ENCODE peak calls at places on chromosome 3, in five cellular contexts. V is testis, W is Peyer's patch, F is gastrocnemius medialis, L is heart left ventricle. E is an unnamed sample.

GRCh38 chr3:188627652-188628051 is 473.7 kb downstream of the LPP start:
- DNase-seq in V (no peak), W (no peak), F (no peak), L (no peak), E (no peak)

GRCh38 chr3:185470323-185470722 is 28.5 kb downstream of the TMEM41A start:
- DNase-seq in V (no peak), W (no peak), F (no peak), L (no peak), E (no peak)

GRCh38 chr3:190366145-190366544 is 21.8 kb upstream of the CLDN16 start:
- DNase-seq in V (no peak), W (no peak), F (no peak), L (no peak), E (no peak)

GRCh38 chr3:43171770-43172169 is 65.9 kb upstream of the POMGNT2 start:
- DNase-seq in V (no peak), W (no peak), F (no peak), L (no peak), E (no peak)

GRCh38 chr3:8621872-8622271 is 22.7 kb downstream of the SSUH2 start:
- DNase-seq in V (no peak), W (no peak), F (peak), L (no peak), E (no peak)

GRCh38 chr3:109325657-109326056 is 9.3 kb upstream of the DPPA2 start:
- DNase-seq in V (no peak), W (no peak), F (no peak), L (no peak), E (peak)

GRCh38 chr3:55180936-55181535 is 253.2 kb upstream of the LRTM1 start:
- DNase-seq in V (peak), W (no peak), F (no peak), L (no peak), E (no peak)

GRCh38 chr3:115275897-115276296 is 128.8 kb upstream of the ZBTB20 start:
- DNase-seq in V (no peak), W (no peak), F (no peak), L (no peak), E (no peak)

GRCh38 chr3:112074616-112075497 is 11.3 kb upstream of the C3orf52 start:
- DNase-seq in V (no peak), W (peak), F (no peak), L (no peak), E (peak)

GRCh38 chr3:43087249-43087776 is 18.6 kb downstream of the POMGNT2 start:
- DNase-seq in V (no peak), W (no peak), F (no peak), L (no peak), E (no peak)

GRCh38 chr3:155193868-155194267 is 99.6 kb downstream of the STRIT1 start:
- DNase-seq in V (no peak), W (no peak), F (peak), L (no peak), E (no peak)

GRCh38 chr3:27095588-27096222 is 273.5 kb downstream of the NEK10 start:
- DNase-seq in V (no peak), W (no peak), F (no peak), L (no peak), E (no peak)

GRCh38 chr3:193314161-193314560 is 64.4 kb downstream of the ATP13A5 start:
- DNase-seq in V (no peak), W (no peak), F (no peak), L (no peak), E (no peak)

GRCh38 chr3:16840111-16840444 is 44.7 kb upstream of the PLCL2 start:
- DNase-seq in V (no peak), W (no peak), F (no peak), L (no peak), E (no peak)

GRCh38 chr3:188446014-188446413 is 292.1 kb downstream of the LPP start:
- DNase-seq in V (peak), W (no peak), F (no peak), L (no peak), E (no peak)

GRCh38 chr3:102354818-102355515 is 79.8 kb upstream of the ZPLD1 start:
- DNase-seq in V (no peak), W (no peak), F (no peak), L (no peak), E (no peak)

GRCh38 chr3:14110699-14111098 is 14.0 kb downstream of the CHCHD4 start:
- DNase-seq in V (no peak), W (no peak), F (no peak), L (no peak), E (peak)
- TF ChIP-seq POLR2A in V (no peak), W (no peak), F (no peak), L (no peak), E (no peak)

GRCh38 chr3:119418641-119419040 is 44.8 kb downstream of the TMEM39A start:
- DNase-seq in V (no peak), W (no peak), F (no peak), L (no peak), E (no peak)
- TF ChIP-seq POLR2A in V (no peak), W (no peak), F (no peak), L (no peak), E (no peak)

GRCh38 chr3:87621667-87622066 is 345.3 kb upstream of the POU1F1 start:
- DNase-seq in V (no peak), W (no peak), F (no peak), L (no peak), E (no peak)
- TF ChIP-seq POLR2A in V (no peak), W (no peak), F (no peak), L (no peak), E (no peak)

GRCh38 chr3:153979419-153980251 is 141.6 kb upstream of the ARHGEF26 start:
- DNase-seq in V (no peak), W (no peak), F (no peak), L (no peak), E (no peak)
- TF ChIP-seq POLR2A in V (no peak), W (no peak), F (no peak), L (no peak), E (no peak)

DNA sequence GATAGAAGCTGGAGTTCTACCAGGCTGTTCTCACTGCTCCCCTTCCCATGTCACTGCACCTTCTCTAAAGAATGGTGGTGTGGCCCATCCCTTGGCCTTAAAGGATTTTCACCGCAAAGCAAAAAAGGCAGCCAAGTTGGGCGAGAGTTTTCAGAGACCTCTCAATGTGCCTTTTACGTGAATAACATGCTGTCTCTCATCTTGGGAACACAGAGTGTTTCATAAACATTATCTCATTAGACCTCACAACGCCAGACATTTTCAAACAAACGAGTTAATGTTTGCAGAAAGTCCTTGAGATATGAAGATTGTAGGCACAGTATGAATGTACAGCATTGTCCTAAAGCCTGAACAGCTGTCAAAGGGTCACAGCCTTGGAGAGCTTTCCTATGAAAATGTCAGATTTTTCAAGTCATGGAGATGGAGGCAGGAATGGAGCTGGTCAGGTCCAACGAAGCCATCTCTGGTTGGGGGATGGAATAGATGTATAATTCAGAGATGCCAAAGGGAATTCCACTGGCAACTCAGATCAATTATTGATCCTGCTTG is 21.3 kb downstream of the TM4SF1 start:
- DNase-seq in V (peak), W (no peak), F (no peak), L (no peak), E (no peak)
- TF ChIP-seq POLR2A in V (no peak), W (no peak), F (no peak), L (no peak), E (no peak)

E was measured in lower leg skin.